ENCODE peak calls at places on chromosomes 3 and 15, in seven cellular contexts. M is upper lobe of right lung, X is Panc1, R is H7, I is tibial nerve, F is endothelial cell of umbilical vein, W is left lung. Z is an unnamed sample.
A peak's percentile ranks its signal among the peaks of the same experiment; 100 is the strongest.

GRCh38 chr3:64151335-64151871 is 73.9 kb downstream of the PRICKLE2 start:
- DNase-seq in M (no peak), X (no peak), R (no peak), I (no peak), F (no peak), W (no peak), Z (no peak)

GRCh38 chr3:144119611-144120010 is 148.0 kb downstream of the DIPK2A start:
- DNase-seq in M (no peak), X (no peak), R (no peak), I (no peak), F (no peak), W (no peak), Z (no peak)

GRCh38 chr3:119245778-119246177 is 5.1 kb upstream of the B4GALT4 start:
- DNase-seq in M (no peak), X (no peak), R (no peak), I (no peak), F (no peak), W (no peak), Z (no peak)

GRCh38 chr3:15287565-15288330 is 44.6 kb downstream of the SH3BP5 start:
- DNase-seq in M (no peak), X (no peak), R (no peak), I (peak; percentile 86), F (no peak), W (peak; percentile 49), Z (no peak)

GRCh38 chr15:55221090-55222011 is 24.6 kb upstream of the RSL24D1 start:
- DNase-seq in M (no peak), X (no peak), R (no peak), I (no peak), F (peak; percentile 21), W (no peak), Z (no peak)

GRCh38 chr3:13206799-13207577 is 133.8 kb upstream of the IQSEC1 start:
- DNase-seq in M (peak; percentile 46), X (no peak), R (peak; percentile 48), I (no peak), F (no peak), W (peak; percentile 41), Z (no peak)

GRCh38 chr15:101031203-101031602 is 112.0 kb downstream of the LRRK1 start:
- DNase-seq in M (peak; percentile 20), X (no peak), R (peak; percentile 10), I (no peak), F (peak; percentile 73), W (no peak), Z (no peak)

GRCh38 chr15:91075761-91076160 is 24.3 kb upstream of the SV2B start:
- DNase-seq in M (no peak), X (no peak), R (no peak), I (no peak), F (no peak), W (no peak), Z (no peak)

GRCh38 chr3:157608006-157608405 is 104.8 kb upstream of the VEPH1 start:
- DNase-seq in M (no peak), X (no peak), R (no peak), I (no peak), F (no peak), W (no peak), Z (no peak)

GRCh38 chr3:50181985-50182384 is 9.4 kb upstream of the GNAT1 start:
- DNase-seq in M (no peak), X (no peak), R (no peak), I (no peak), F (no peak), W (no peak), Z (no peak)

GRCh38 chr3:50183755-50184154 is 7.7 kb upstream of the GNAT1 start:
- DNase-seq in M (no peak), X (no peak), R (no peak), I (no peak), F (no peak), W (no peak), Z (no peak)

GRCh38 chr3:50177346-50177745 is 14.1 kb upstream of the GNAT1 start:
- DNase-seq in M (no peak), X (no peak), R (no peak), I (peak; percentile 32), F (no peak), W (no peak), Z (no peak)

GRCh38 chr3:50182533-50183099 is 8.8 kb upstream of the GNAT1 start:
- DNase-seq in M (no peak), X (no peak), R (no peak), I (no peak), F (no peak), W (no peak), Z (no peak)

GRCh38 chr3:50179710-50180109 is 11.7 kb upstream of the GNAT1 start:
- DNase-seq in M (no peak), X (no peak), R (no peak), I (no peak), F (no peak), W (no peak), Z (no peak)
- H3K36me3 ChIP-seq in M (peaks cover 6% of the 10 kb centered on the region), X (no peaks in the 10 kb centered on the region), R (peaks cover 29% of the 10 kb centered on the region), I (no peaks in the 10 kb centered on the region), F (peaks cover 45% of the 10 kb centered on the region), W (no peaks in the 10 kb centered on the region), Z (no peaks in the 10 kb centered on the region)

GRCh38 chr15:75606026-75606425 is 19.5 kb downstream of the SNUPN start:
- DNase-seq in M (no peak), X (no peak), R (no peak), I (no peak), F (no peak), W (no peak), Z (no peak)

GRCh38 chr15:75606711-75607684 is 18.5 kb downstream of the SNUPN start:
- DNase-seq in M (peak; percentile 2), X (no peak), R (no peak), I (no peak), F (no peak), W (no peak), Z (no peak)
- H3K36me3 ChIP-seq in M (peaks cover 68% of the 10 kb centered on the region), X (peaks cover 9% of the 10 kb centered on the region), R (peaks cover 15% of the 10 kb centered on the region), I (peaks cover 17% of the 10 kb centered on the region), F (peaks cover 21% of the 10 kb centered on the region), W (no peaks in the 10 kb centered on the region), Z (peaks cover 10% of the 10 kb centered on the region)

GRCh38 chr3:6861331-6861988 is 545 bp downstream of the GRM7 start:
- DNase-seq in M (no peak), X (no peak), R (peak; percentile 52), I (no peak), F (no peak), W (peak; percentile 62), Z (no peak)

GRCh38 chr3:6860911-6861330 is at the start of gene GRM7:
- DNase-seq in M (no peak), X (no peak), R (peak; percentile 82), I (no peak), F (no peak), W (peak; percentile 69), Z (no peak)

GRCh38 chr3:6862880-6863195 is 1.9 kb downstream of the GRM7 start:
- DNase-seq in M (no peak), X (no peak), R (no peak), I (no peak), F (no peak), W (no peak), Z (no peak)

GRCh38 chr3:6860149-6860548 is 766 bp upstream of the GRM7 start:
- DNase-seq in M (no peak), X (no peak), R (peak; percentile 44), I (no peak), F (no peak), W (no peak), Z (no peak)

DNA sequence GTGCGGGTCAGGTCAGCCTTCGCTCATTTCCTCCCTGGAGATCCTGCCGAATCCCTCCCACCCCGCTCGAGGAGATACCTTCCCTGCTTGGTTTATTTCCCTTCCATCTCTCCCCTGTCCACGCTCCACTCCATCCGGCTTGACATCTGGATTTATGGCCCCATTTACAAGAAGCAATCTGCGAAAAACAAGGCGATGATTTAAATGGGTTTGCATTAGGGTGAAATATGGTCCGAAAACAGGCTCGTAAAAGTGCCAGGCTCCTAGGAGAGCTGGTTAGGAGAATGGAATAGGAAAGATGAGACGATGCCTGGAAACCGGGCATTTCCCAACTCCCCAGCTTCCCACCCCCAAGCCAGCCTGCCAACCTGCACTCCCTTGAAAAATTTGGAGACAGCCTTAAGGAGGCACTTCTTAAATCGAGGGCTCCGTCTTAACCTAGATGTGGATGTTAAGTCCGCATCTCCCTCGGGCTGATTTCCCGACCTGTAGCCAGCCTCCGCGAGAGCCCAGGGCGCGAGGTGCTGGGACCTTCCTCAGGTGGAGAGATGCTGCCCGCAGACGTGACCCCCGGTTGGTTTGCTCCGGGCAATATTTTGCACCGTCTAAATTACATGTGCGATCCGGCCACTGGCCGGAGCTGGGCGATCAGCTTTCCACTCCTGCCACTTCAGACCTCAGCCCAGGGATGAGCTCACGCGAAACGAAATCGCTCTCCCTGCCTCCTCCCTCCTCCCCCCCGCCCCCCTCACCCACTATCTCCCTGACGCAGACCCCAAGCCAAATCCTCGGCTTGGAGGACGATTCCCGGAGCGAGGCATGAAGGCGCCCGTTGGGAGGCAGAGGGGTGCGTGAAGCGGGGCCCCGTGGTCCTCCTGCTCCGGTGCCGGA is 1.3 kb downstream of the GRM7 start:
- DNase-seq in M (no peak), X (no peak), R (peak; percentile 52), I (no peak), F (no peak), W (peak; percentile 59), Z (no peak)
- H3K36me3 ChIP-seq in M (no peaks in the 10 kb centered on the region), X (no peaks in the 10 kb centered on the region), R (no peaks in the 10 kb centered on the region), I (no peaks in the 10 kb centered on the region), F (no peaks in the 10 kb centered on the region), W (no peaks in the 10 kb centered on the region), Z (no peaks in the 10 kb centered on the region)

GRCh38 chr3:127716334-127716733 is 43.6 kb downstream of the ABTB1 start:
- DNase-seq in M (no peak), X (no peak), R (no peak), I (no peak), F (no peak), W (no peak), Z (no peak)

GRCh38 chr3:127715541-127715940 is 42.8 kb downstream of the ABTB1 start:
- DNase-seq in M (peak; percentile 35), X (no peak), R (no peak), I (no peak), F (no peak), W (no peak), Z (no peak)

GRCh38 chr3:127718244-127718915 is 45.6 kb downstream of the ABTB1 start:
- DNase-seq in M (no peak), X (no peak), R (no peak), I (no peak), F (no peak), W (no peak), Z (no peak)

GRCh38 chr3:127718916-127719290 is 46.2 kb downstream of the ABTB1 start:
- DNase-seq in M (peak; percentile 27), X (no peak), R (no peak), I (no peak), F (no peak), W (no peak), Z (no peak)

DNA sequence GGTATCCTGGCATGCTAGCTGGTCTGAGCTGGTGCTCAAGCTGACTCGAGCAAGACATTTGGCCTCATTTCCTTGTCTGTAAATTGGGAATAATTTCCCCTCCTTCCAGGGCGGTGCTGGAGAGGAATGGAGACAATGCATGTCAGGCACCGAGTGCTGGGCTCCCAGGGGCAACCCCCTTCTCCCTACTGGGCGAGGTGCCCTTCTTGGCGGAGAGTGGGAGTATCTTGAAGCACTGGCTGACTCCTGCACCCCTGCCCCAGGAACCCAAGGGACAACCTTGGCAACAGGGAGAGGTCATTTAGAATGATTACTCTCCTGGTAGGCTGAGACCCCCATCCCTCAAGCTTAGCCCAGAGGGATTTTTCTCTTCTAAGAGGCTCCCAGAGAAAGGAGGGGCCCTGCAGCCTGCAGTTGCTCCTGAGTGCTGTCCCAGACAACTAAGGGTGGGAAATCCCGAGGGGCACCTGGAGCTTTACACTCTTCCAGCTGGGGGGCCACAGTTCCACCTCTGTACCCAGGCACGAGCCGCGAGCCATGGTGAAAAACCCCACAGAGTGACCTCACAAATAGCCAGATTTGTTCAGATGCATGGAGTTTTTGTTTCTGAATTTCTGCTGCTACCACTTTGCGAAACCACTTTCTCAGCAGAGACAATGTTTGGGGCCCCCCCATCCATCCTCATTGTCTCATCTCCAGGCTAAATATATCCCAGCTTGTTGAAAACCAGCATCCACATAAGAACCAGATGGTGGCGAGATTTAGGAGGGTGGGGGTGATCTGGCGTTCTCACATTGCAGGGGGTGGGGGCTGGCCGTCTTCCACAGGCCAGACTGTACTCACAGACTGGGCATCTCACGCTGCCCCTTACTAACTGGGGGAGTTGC is 44.8 kb downstream of the ABTB1 start:
- DNase-seq in M (peak; percentile 36), X (no peak), R (no peak), I (no peak), F (no peak), W (no peak), Z (no peak)
- H3K36me3 ChIP-seq in M (peaks cover 15% of the 10 kb centered on the region), X (no peaks in the 10 kb centered on the region), R (no peaks in the 10 kb centered on the region), I (no peaks in the 10 kb centered on the region), F (no peaks in the 10 kb centered on the region), W (no peaks in the 10 kb centered on the region), Z (no peaks in the 10 kb centered on the region)